ENCODE peak calls at places on chromosome 2, in seven cellular contexts. L, N, X, C, R, O and U are unnamed samples.

GRCh38 chr2:232341061-232341738 is 37.4 kb upstream of the ALPP start:
- DNase-seq in L (no peak), N (no peak), X (peak; percentile 31), C (no peak), R (no peak), O (peak; percentile 44), U (no peak)

GRCh38 chr2:18339326-18339725 is 221.1 kb downstream of the RDH14 start:
- DNase-seq in L (peak; percentile 86), N (peak; percentile 32), X (no peak), C (no peak), R (no peak), O (no peak), U (no peak)

GRCh38 chr2:224545884-224546644 is 39.1 kb downstream of the CUL3 start:
- DNase-seq in L (peak; percentile 87), N (peak; percentile 34), X (no peak), C (no peak), R (no peak), O (no peak), U (no peak)

GRCh38 chr2:221025397-221025796 is 546.7 kb downstream of the EPHA4 start:
- DNase-seq in L (no peak), N (no peak), X (no peak), C (no peak), R (peak; percentile 15), O (no peak), U (no peak)

GRCh38 chr2:75959724-75960123 is 249.0 kb upstream of the GCFC2 start:
- DNase-seq in L (no peak), N (no peak), X (no peak), C (no peak), R (no peak), O (no peak), U (no peak)

GRCh38 chr2:237680702-237681478 is 53.5 kb downstream of the LRRFIP1 start:
- DNase-seq in L (no peak), N (no peak), X (no peak), C (no peak), R (no peak), O (no peak), U (no peak)

GRCh38 chr2:120887844-120888243 is 152.2 kb downstream of the GLI2 start:
- DNase-seq in L (no peak), N (no peak), X (peak; percentile 47), C (no peak), R (no peak), O (no peak), U (no peak)

GRCh38 chr2:30326497-30326896 is 95.2 kb downstream of the LBH start:
- DNase-seq in L (no peak), N (no peak), X (no peak), C (no peak), R (no peak), O (no peak), U (no peak)

GRCh38 chr2:9802576-9802993 is 40.7 kb upstream of the TAF1B start:
- DNase-seq in L (no peak), N (no peak), X (no peak), C (no peak), R (no peak), O (peak; percentile 67), U (no peak)

GRCh38 chr2:17362956-17363355 is 155.3 kb downstream of the RAD51AP2 start:
- DNase-seq in L (no peak), N (no peak), X (no peak), C (no peak), R (no peak), O (no peak), U (no peak)

GRCh38 chr2:22843919-22844537 is 541.0 kb upstream of the KLHL29 start:
- DNase-seq in L (no peak), N (no peak), X (no peak), C (no peak), R (no peak), O (no peak), U (no peak)

GRCh38 chr2:220664272-220665107 is 907.6 kb downstream of the EPHA4 start:
- DNase-seq in L (peak; percentile 66), N (peak; percentile 60), X (no peak), C (no peak), R (no peak), O (no peak), U (no peak)

GRCh38 chr2:237482485-237482884 is 4.6 kb upstream of the MLPH start:
- DNase-seq in L (no peak), N (peak; percentile 68), X (peak; percentile 94), C (no peak), R (no peak), O (peak; percentile 64), U (no peak)

GRCh38 chr2:217650716-217651360 is 352.0 kb downstream of the TNS1 start:
- DNase-seq in L (peak; percentile 66), N (peak; percentile 69), X (no peak), C (no peak), R (peak; percentile 63), O (no peak), U (peak; percentile 57)

GRCh38 chr2:230793573-230794359 is 71.0 kb upstream of the ITM2C start:
- DNase-seq in L (peak; percentile 100), N (peak; percentile 97), X (peak; percentile 57), C (peak; percentile 39), R (peak; percentile 97), O (peak; percentile 74), U (no peak)

GRCh38 chr2:112187805-112188596 is 49.8 kb downstream of the FBLN7 start:
- DNase-seq in L (no peak), N (peak; percentile 18), X (no peak), C (peak; percentile 30), R (peak; percentile 65), O (no peak), U (peak; percentile 90)

DNA sequence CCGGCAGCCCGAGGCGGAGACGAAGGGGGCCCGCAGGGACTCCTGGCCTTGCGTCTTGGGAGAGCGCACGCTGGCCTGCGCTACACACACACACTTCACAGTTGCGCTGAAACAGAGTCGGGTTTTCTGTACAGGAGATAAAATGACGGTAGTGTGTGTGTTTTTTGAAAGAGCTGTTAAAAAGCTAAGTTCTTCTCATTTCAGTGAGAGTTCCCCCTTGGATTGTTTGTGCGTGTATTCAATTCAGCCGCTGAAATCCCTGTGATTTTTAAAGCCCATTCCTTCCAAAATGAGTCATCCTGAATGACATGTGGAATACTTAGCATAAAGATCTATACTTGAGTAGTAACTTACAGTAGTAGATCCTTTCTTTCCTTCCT is 18.3 kb upstream of the SOX11 start:
- DNase-seq in L (peak; percentile 50), N (no peak), X (no peak), C (no peak), R (no peak), O (no peak), U (no peak)
- H3K4me3 ChIP-seq in L (peak overlapping the region; percentile 9), N (no peak overlapping the region), X (no peak overlapping the region), C (no peak overlapping the region), R (no peak overlapping the region), O (no peak overlapping the region), U (peak overlapping the region; percentile 25)

GRCh38 chr2:222303828-222304736 is 5.3 kb upstream of the PAX3 start:
- DNase-seq in L (no peak), N (no peak), X (no peak), C (no peak), R (no peak), O (peak; percentile 62), U (no peak)

GRCh38 chr2:222303045-222303827 is 4.4 kb upstream of the PAX3 start:
- DNase-seq in L (no peak), N (no peak), X (no peak), C (no peak), R (no peak), O (no peak), U (no peak)

GRCh38 chr2:222306393-222307137 is 7.8 kb upstream of the PAX3 start:
- DNase-seq in L (no peak), N (no peak), X (no peak), C (no peak), R (no peak), O (no peak), U (no peak)

GRCh38 chr2:222305510-222306392 is 7.0 kb upstream of the PAX3 start:
- DNase-seq in L (no peak), N (no peak), X (no peak), C (no peak), R (no peak), O (peak; percentile 78), U (no peak)

DNA sequence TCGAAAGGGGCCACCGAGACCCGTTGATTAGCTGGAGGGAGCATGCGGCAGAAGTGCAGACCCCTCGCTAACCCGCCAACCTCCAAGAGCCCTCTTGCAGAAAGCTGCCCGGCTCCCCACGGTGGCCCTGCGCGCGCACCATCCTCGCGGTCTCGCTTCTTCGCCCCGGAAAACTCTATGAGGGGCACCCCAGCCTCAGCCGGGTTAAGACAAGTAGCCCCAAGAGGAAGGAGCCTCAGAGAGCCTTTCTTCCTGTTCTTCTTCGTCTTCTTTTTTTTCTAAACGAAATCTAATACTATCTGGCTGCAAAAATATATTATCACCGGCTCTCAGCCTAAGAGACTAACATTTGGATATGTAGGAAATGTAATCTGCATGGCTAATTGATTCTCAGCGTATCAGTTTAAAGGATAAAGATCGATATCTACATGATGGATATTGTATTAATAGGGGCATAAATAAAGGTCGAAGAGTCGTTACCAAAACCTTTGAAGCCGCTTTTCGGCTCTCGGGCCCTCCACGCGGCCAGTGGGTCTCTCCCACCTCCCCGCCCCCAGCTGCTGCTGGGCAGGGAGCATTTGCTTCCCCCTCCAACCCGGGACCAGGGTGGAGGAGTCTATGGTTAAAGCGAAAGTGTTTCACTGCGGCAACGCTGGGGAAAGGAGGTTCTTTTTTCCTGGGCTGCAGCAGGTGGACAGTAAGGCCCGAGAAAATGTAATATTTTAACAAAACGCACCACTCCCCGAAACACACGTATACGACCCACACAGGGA is 6.1 kb upstream of the PAX3 start:
- DNase-seq in L (no peak), N (no peak), X (no peak), C (no peak), R (no peak), O (peak; percentile 82), U (no peak)
- H3K4me3 ChIP-seq in L (peak overlapping the region; percentile 30), N (no peak overlapping the region), X (peak overlapping the region; percentile 57), C (peak overlapping the region; percentile 35), R (peak overlapping the region; percentile 31), O (peak overlapping the region; percentile 45), U (no peak overlapping the region)

GRCh38 chr2:48313036-48313877 is 216.7 kb upstream of the STON1 start:
- DNase-seq in L (no peak), N (no peak), X (no peak), C (no peak), R (no peak), O (no peak), U (no peak)
- H3K4me3 ChIP-seq in L (no peak overlapping the region), N (peak overlapping the region; percentile 95), X (peak overlapping the region; percentile 83), C (peak overlapping the region; percentile 65), R (peak overlapping the region; percentile 41), O (peak overlapping the region; percentile 71), U (peak overlapping the region; percentile 49)

GRCh38 chr2:113216321-113216720 is 42.5 kb downstream of the PSD4 start:
- DNase-seq in L (no peak), N (no peak), X (no peak), C (no peak), R (no peak), O (no peak), U (no peak)
- H3K4me3 ChIP-seq in L (no peak overlapping the region), N (no peak overlapping the region), X (no peak overlapping the region), C (no peak overlapping the region), R (no peak overlapping the region), O (no peak overlapping the region), U (no peak overlapping the region)

GRCh38 chr2:176150338-176151198 is 782 bp upstream of the HOXD4 start:
- DNase-seq in L (no peak), N (no peak), X (no peak), C (no peak), R (no peak), O (no peak), U (no peak)
- H3K4me3 ChIP-seq in L (no peak overlapping the region), N (no peak overlapping the region), X (no peak overlapping the region), C (no peak overlapping the region), R (no peak overlapping the region), O (no peak overlapping the region), U (no peak overlapping the region)